ENCODE peak calls at places on chromosomes 7 and 10, in eight cellular contexts. Z is GDM1; Y is activated naive CD4-positive, alpha-beta T cell treated with anti-CD3 and anti-CD28 coated beads for 36 hours; I is activated CD4-positive, alpha-beta T cell treated with anti-CD3 and anti-CD28 coated beads, Interleukin-2, amount 10 ng/mL, durations not matched to agents 24 days and 14 days; A is CD8-positive, alpha-beta memory T cell; C is stimulated activated naive CD8-positive, alpha-beta T cell treated with anti-CD3 and anti-CD28 coated beads, Interleukin-15, amount 100 ng/mL, for 72 hours; S is heart right ventricle; O is T follicular helper cell. F is an unnamed sample.

GRCh38 chr7:23804707-23805106 is 94.7 kb downstream of the STK31 start:
- DNase-seq in A (no peak), Y (no peak), I (no peak), Z (no peak), O (no peak), C (no peak), S (no peak), F (no peak)

GRCh38 chr7:69439040-69439439 is 159.2 kb upstream of the AUTS2 start:
- DNase-seq in A (no peak), C (no peak), S (no peak), Z (no peak), O (no peak), Y (no peak), I (no peak), F (no peak)

GRCh38 chr10:29370092-29370611 is 81.3 kb downstream of the LYZL1 start:
- DNase-seq in Z (no peak), C (no peak), Y (no peak), O (no peak), I (no peak), A (no peak), S (no peak), F (no peak)

GRCh38 chr10:44992070-44992731 is 8.5 kb upstream of the ZNF22 start:
- DNase-seq in C (peak), A (no peak), I (peak), Y (no peak), S (peak), Z (no peak), O (no peak), F (peak)

GRCh38 chr10:131084791-131085585 is 226.5 kb downstream of the TCERG1L start:
- DNase-seq in O (no peak), I (no peak), C (no peak), A (no peak), Y (peak), Z (no peak), S (no peak), F (no peak)

GRCh38 chr10:102119417-102120141 is 589 bp downstream of the LDB1 start:
- DNase-seq in S (peak), A (no peak), I (peak), Y (peak), Z (peak), O (no peak), C (peak), F (peak)

GRCh38 chr10:48509974-48510692 is 94.7 kb downstream of the ARHGAP22 start:
- DNase-seq in Z (no peak), C (no peak), A (no peak), S (no peak), O (no peak), I (no peak), Y (peak), F (no peak)

GRCh38 chr10:1364151-1364910 is 308.1 kb downstream of the WDR37 start:
- DNase-seq in Y (no peak), I (no peak), C (no peak), O (no peak), A (no peak), S (no peak), Z (no peak), F (no peak)

GRCh38 chr10:108582888-108583287 is 1340.4 kb downstream of the XPNPEP1 start:
- DNase-seq in A (no peak), C (no peak), I (no peak), Z (no peak), O (no peak), S (no peak), Y (no peak), F (no peak)

GRCh38 chr7:151716339-151716722 is 160.6 kb downstream of the PRKAG2 start:
- DNase-seq in Z (no peak), I (no peak), Y (no peak), C (no peak), A (no peak), S (no peak), O (no peak), F (no peak)

GRCh38 chr7:16594061-16594460 is 51.5 kb downstream of the ANKMY2 start:
- DNase-seq in C (no peak), O (no peak), Y (no peak), S (no peak), Z (no peak), I (no peak), A (no peak), F (no peak)

GRCh38 chr7:30145521-30145920 is 10.7 kb downstream of the MTURN start:
- DNase-seq in Z (no peak), S (no peak), A (no peak), I (no peak), Y (no peak), O (no peak), C (no peak), F (no peak)

GRCh38 chr7:81447351-81447952 is 322.4 kb downstream of the HGF start:
- DNase-seq in Y (no peak), I (no peak), C (no peak), Z (no peak), O (no peak), S (no peak), A (no peak), F (no peak)

GRCh38 chr7:725223-726005 is 1.1 kb upstream of the DNAAF5 start:
- DNase-seq in A (no peak), Z (no peak), Y (no peak), O (no peak), S (no peak), C (no peak), I (no peak), F (no peak)

GRCh38 chr7:5423272-5423843 is at the start of gene TNRC18:
- DNase-seq in I (peak), Z (no peak), A (no peak), Y (no peak), C (no peak), O (no peak), S (peak), F (peak)

GRCh38 chr10:27908231-27908630 is 90.6 kb downstream of the ODAD2 start:
- DNase-seq in A (no peak), Y (no peak), S (no peak), Z (no peak), O (no peak), C (no peak), I (no peak), F (no peak)

GRCh38 chr10:130720235-130720634 is 584.0 kb downstream of the GLRX3 start:
- DNase-seq in I (no peak), S (no peak), A (no peak), C (no peak), Z (no peak), Y (no peak), O (no peak), F (peak)

GRCh38 chr10:99435986-99436633 is 5.7 kb upstream of the GOT1 start:
- DNase-seq in A (no peak), O (no peak), Z (no peak), Y (no peak), C (no peak), S (no peak), I (no peak), F (no peak)

GRCh38 chr7:98286701-98287485 is 5.4 kb downstream of the BRI3 start:
- DNase-seq in A (no peak), O (no peak), Z (no peak), C (no peak), I (no peak), Y (no peak), S (peak), F (peak)

GRCh38 chr7:37635368-37635767 is 48.2 kb upstream of the GPR141 start:
- DNase-seq in I (no peak), Y (no peak), O (no peak), C (no peak), A (no peak), S (no peak), Z (no peak), F (no peak)

GRCh38 chr7:158734861-158735260 is 30.3 kb upstream of the NCAPG2 start:
- DNase-seq in S (no peak), Y (no peak), C (no peak), Z (no peak), I (peak), O (no peak), A (no peak), F (no peak)

GRCh38 chr10:74189999-74190421 is 39.0 kb downstream of the ADK start:
- DNase-seq in S (no peak), O (no peak), Y (peak), A (no peak), Z (peak), C (peak), I (peak), F (no peak)

GRCh38 chr10:23114228-23114850 is 19.0 kb downstream of the MSRB2 start:
- DNase-seq in Y (no peak), Z (no peak), A (no peak), O (no peak), I (no peak), S (no peak), C (no peak), F (no peak)

GRCh38 chr10:70381491-70382421 is 669 bp downstream of the LRRC20 start:
- DNase-seq in S (peak), Z (no peak), Y (peak), A (no peak), I (peak), O (no peak), C (no peak), F (peak)

GRCh38 chr10:110416776-110417732 is 80.7 kb upstream of the DUSP5 start:
- DNase-seq in C (no peak), Y (peak), O (no peak), Z (no peak), A (no peak), I (no peak), S (no peak), F (no peak)

GRCh38 chr10:10489086-10489485 is 528.6 kb upstream of the CELF2 start:
- DNase-seq in S (no peak), Z (no peak), C (no peak), I (no peak), A (no peak), O (no peak), Y (no peak), F (no peak)